ENCODE peak calls at places on chromosomes 4 and X, in four cellular contexts. M, J, O and N are unnamed samples.

GRCh38 chrX:153903991-153904957 is at the start of gene AVPR2:
- DNase-seq in O (no peak), J (no peak), M (no peak), N (no peak)

GRCh38 chr4:1578301-1578781 is 105.8 kb downstream of the FAM53A start:
- DNase-seq in J (no peak), M (peak; percentile 55), O (no peak), N (no peak)

GRCh38 chr4:89410687-89411086 is 103.1 kb upstream of the GPRIN3 start:
- DNase-seq in O (no peak), M (no peak), J (no peak), N (no peak)

GRCh38 chrX:78092296-78092695 is 11.8 kb upstream of the PGK1 start:
- DNase-seq in J (peak; percentile 20), M (no peak), O (no peak), N (no peak)

GRCh38 chrX:57516491-57516890 is 75.3 kb upstream of the ZXDB start:
- DNase-seq in M (no peak), O (no peak), J (no peak), N (no peak)

GRCh38 chr4:21413807-21414370 is 534.7 kb downstream of the KCNIP4 start:
- DNase-seq in M (no peak), J (no peak), O (peak; percentile 62), N (no peak)

GRCh38 chrX:10233173-10233572 is 76.4 kb downstream of the CLCN4 start:
- DNase-seq in M (no peak), J (no peak), O (no peak), N (no peak)

GRCh38 chr4:101306225-101306624 is 41.1 kb downstream of the PPP3CA start:
- DNase-seq in J (no peak), O (peak; percentile 20), M (no peak), N (no peak)

GRCh38 chr4:163536101-163536500 is 41.6 kb downstream of the TMA16 start:
- DNase-seq in M (no peak), J (no peak), O (no peak), N (no peak)

GRCh38 chr4:114924311-114924710 is 189.1 kb downstream of the NDST4 start:
- DNase-seq in O (no peak), M (no peak), J (no peak), N (no peak)